ENCODE peak calls at places on chromosomes 3 and 15, in eight cellular contexts. Z is activated CD4-positive, alpha-beta T cell treated with anti-CD3 and anti-CD28 coated beads, Interleukin-2, amount 50 U/mL, for 48 hours; E is HL-60; H is DMS153; T is HT-29; A is left ventricle myocardium superior; N is iris pigment epithelial cell; C is activated T-helper 1 cell treated with Interleukin-2 at 50 U/mL for 16 hours. D is an unnamed sample.

GRCh38 chr3:120440001-120440703 is 10.6 kb downstream of the FSTL1 start:
- DNase-seq in H (no peak), Z (no peak), E (no peak), N (peak), C (no peak), T (no peak), A (no peak), D (no peak)

GRCh38 chr3:11820540-11821041 is 26.1 kb downstream of the TAMM41 start:
- DNase-seq in Z (peak), E (no peak), H (no peak), A (no peak), C (no peak), N (peak), T (no peak), D (peak)

GRCh38 chr3:191246628-191247027 is 47.6 kb downstream of the OSTN start:
- DNase-seq in Z (no peak), E (no peak), A (no peak), T (peak), N (peak), C (no peak), H (no peak), D (peak)

GRCh38 chr15:38660726-38661125 is 96.1 kb upstream of the RASGRP1 start:
- DNase-seq in H (no peak), Z (no peak), C (no peak), A (no peak), T (no peak), N (no peak), E (no peak), D (no peak)

GRCh38 chr3:118817748-118818165 is 216.9 kb downstream of the IGSF11 start:
- DNase-seq in N (peak), Z (peak), T (peak), H (peak), E (peak), C (no peak), A (no peak), D (peak)

GRCh38 chr15:65226221-65226620 is 14.9 kb upstream of the CILP start:
- DNase-seq in A (no peak), E (no peak), C (no peak), Z (no peak), T (no peak), H (no peak), N (no peak), D (no peak)

GRCh38 chr3:169664034-169664820 is 715 bp upstream of the MECOM start:
- DNase-seq in A (no peak), T (no peak), E (no peak), H (no peak), N (no peak), C (no peak), Z (no peak), D (no peak)

GRCh38 chr15:100764778-100765457 is 114.7 kb upstream of the ALDH1A3 start:
- DNase-seq in N (peak), E (no peak), A (no peak), C (no peak), Z (no peak), H (no peak), T (no peak), D (peak)

GRCh38 chr3:136518102-136518501 is 234.1 kb downstream of the STAG1 start:
- DNase-seq in H (no peak), E (no peak), C (no peak), T (no peak), N (no peak), A (no peak), Z (no peak), D (no peak)

GRCh38 chr15:95829062-95829461 is 501.4 kb upstream of the NR2F2 start:
- DNase-seq in C (no peak), A (no peak), H (no peak), Z (no peak), E (no peak), N (no peak), T (no peak), D (no peak)

GRCh38 chr3:188772886-188773285 is 398.9 kb upstream of the TPRG1 start:
- DNase-seq in H (no peak), Z (no peak), T (no peak), E (no peak), C (no peak), A (no peak), N (peak), D (peak)

GRCh38 chr3:22979581-22979980 is 223.5 kb upstream of the UBE2E2 start:
- DNase-seq in H (no peak), N (no peak), Z (no peak), E (no peak), T (no peak), C (no peak), A (no peak), D (no peak)

GRCh38 chr3:154301556-154301955 is 22.7 kb downstream of the DHX36 start:
- DNase-seq in T (peak), Z (no peak), N (no peak), A (no peak), E (no peak), H (no peak), C (no peak), D (peak)

GRCh38 chr3:147361671-147362420 is 44.5 kb downstream of the ZIC4 start:
- DNase-seq in E (peak), T (peak), C (no peak), H (peak), A (peak), Z (peak), N (no peak), D (peak)

GRCh38 chr15:33242165-33242564 is 47.7 kb upstream of the FMN1 start:
- DNase-seq in E (no peak), T (peak), C (no peak), Z (peak), H (no peak), A (no peak), N (peak), D (peak)

GRCh38 chr15:80437492-80437891 is 33.3 kb downstream of the ARNT2 start:
- DNase-seq in E (no peak), A (no peak), C (no peak), Z (no peak), H (no peak), N (no peak), T (no peak), D (no peak)

GRCh38 chr3:197450295-197450694 is 105.5 kb downstream of the BDH1 start:
- DNase-seq in Z (no peak), N (no peak), T (no peak), E (no peak), A (no peak), H (no peak), C (no peak), D (no peak)

GRCh38 chr3:10255835-10256234 is 7.6 kb downstream of the TATDN2 start:
- DNase-seq in Z (no peak), C (no peak), H (no peak), T (no peak), A (no peak), E (no peak), N (no peak), D (no peak)

GRCh38 chr15:38150794-38151193 is 101.8 kb upstream of the SPRED1 start:
- DNase-seq in Z (no peak), H (no peak), C (no peak), A (no peak), N (no peak), E (no peak), T (no peak), D (no peak)

GRCh38 chr3:129985113-129985512 is 10.6 kb downstream of the TRH start:
- DNase-seq in T (no peak), C (no peak), N (no peak), A (peak), Z (no peak), E (no peak), H (peak), D (no peak)

GRCh38 chr15:68304611-68305337 is 27.2 kb downstream of the FEM1B start:
- DNase-seq in N (no peak), H (no peak), E (no peak), T (no peak), C (no peak), A (no peak), Z (no peak), D (no peak)

GRCh38 chr15:85380860-85381535 is 595 bp downstream of the AKAP13 start:
- DNase-seq in T (peak), N (peak), C (peak), Z (peak), E (no peak), H (no peak), A (peak), D (no peak)

GRCh38 chr15:73753250-73754130 is at the start of gene INSYN1:
- DNase-seq in T (no peak), E (no peak), H (no peak), C (no peak), Z (no peak), A (peak), N (peak), D (no peak)

GRCh38 chr3:157718835-157719234 is 215.6 kb upstream of the VEPH1 start:
- DNase-seq in H (no peak), T (no peak), E (no peak), Z (no peak), A (no peak), N (no peak), C (no peak), D (no peak)

GRCh38 chr15:33616485-33616884 is 305.7 kb downstream of the RYR3 start:
- DNase-seq in C (no peak), H (no peak), N (no peak), T (no peak), E (no peak), A (no peak), Z (no peak), D (no peak)

GRCh38 chr3:112132554-112132953 is 494 bp downstream of the GCSAM start:
- DNase-seq in H (no peak), T (no peak), A (no peak), E (no peak), C (no peak), Z (no peak), N (no peak), D (no peak)

GRCh38 chr15:59105839-59106238 is 893 bp downstream of the CCNB2 start:
- DNase-seq in C (no peak), Z (no peak), N (no peak), A (no peak), E (no peak), H (no peak), T (peak), D (peak)